ENCODE peak calls at places on chromosomes 13 and 19, in nine cellular contexts. One of them, this sample, is unnamed.

GRCh38 chr19:44371815-44372480 is 15.5 kb upstream of the ZNF112 start:
- DNase-seq in NCI-H2107: no peak
- DNase-seq in stimulated activated CD8-positive, alpha-beta memory T cell treated with anti-CD3 and anti-CD28 coated beads, Interleukin-7, amount 100 ng/mL, for 1 hour: no peak
- DNase-seq in AG04450: no peak
- DNase-seq in GM23248: no peak
- DNase-seq in CD4-positive, alpha-beta T cell: no peak
- DNase-seq in left colon: no peak
- DNase-seq in glutamatergic neuron: no peak
- DNase-seq in LoVo: no peak
- DNase-seq in this sample: no peak

GRCh38 chr19:5285955-5286354 is 54.7 kb downstream of the PTPRS start:
- DNase-seq in LoVo: no peak
- DNase-seq in NCI-H2107: no peak
- DNase-seq in left colon: no peak
- DNase-seq in GM23248: no peak
- DNase-seq in CD4-positive, alpha-beta T cell: no peak
- DNase-seq in AG04450: no peak
- DNase-seq in stimulated activated CD8-positive, alpha-beta memory T cell treated with anti-CD3 and anti-CD28 coated beads, Interleukin-7, amount 100 ng/mL, for 1 hour: no peak
- DNase-seq in glutamatergic neuron: no peak
- DNase-seq in this sample: no peak

GRCh38 chr13:71240906-71241305 is 626.1 kb downstream of the DACH1 start:
- DNase-seq in GM23248: no peak
- DNase-seq in left colon: no peak
- DNase-seq in AG04450: no peak
- DNase-seq in glutamatergic neuron: no peak
- DNase-seq in LoVo: no peak
- DNase-seq in NCI-H2107: no peak
- DNase-seq in CD4-positive, alpha-beta T cell: no peak
- DNase-seq in stimulated activated CD8-positive, alpha-beta memory T cell treated with anti-CD3 and anti-CD28 coated beads, Interleukin-7, amount 100 ng/mL, for 1 hour: no peak
- DNase-seq in this sample: no peak

GRCh38 chr13:113298001-113298945 is 1.2 kb downstream of the LAMP1 start:
- DNase-seq in left colon: no peak
- DNase-seq in GM23248: peak
- DNase-seq in CD4-positive, alpha-beta T cell: no peak
- DNase-seq in glutamatergic neuron: no peak
- DNase-seq in stimulated activated CD8-positive, alpha-beta memory T cell treated with anti-CD3 and anti-CD28 coated beads, Interleukin-7, amount 100 ng/mL, for 1 hour: no peak
- DNase-seq in NCI-H2107: no peak
- DNase-seq in LoVo: no peak
- DNase-seq in AG04450: no peak
- DNase-seq in this sample: no peak

GRCh38 chr19:2992958-2993357 is 15.6 kb downstream of the TLE6 start:
- DNase-seq in left colon: no peak
- DNase-seq in LoVo: no peak
- DNase-seq in glutamatergic neuron: no peak
- DNase-seq in stimulated activated CD8-positive, alpha-beta memory T cell treated with anti-CD3 and anti-CD28 coated beads, Interleukin-7, amount 100 ng/mL, for 1 hour: no peak
- DNase-seq in GM23248: no peak
- DNase-seq in CD4-positive, alpha-beta T cell: no peak
- DNase-seq in AG04450: no peak
- DNase-seq in NCI-H2107: no peak
- DNase-seq in this sample: no peak

GRCh38 chr13:67138937-67139336 is 91.2 kb downstream of the PCDH9 start:
- DNase-seq in CD4-positive, alpha-beta T cell: no peak
- DNase-seq in left colon: no peak
- DNase-seq in GM23248: no peak
- DNase-seq in AG04450: no peak
- DNase-seq in NCI-H2107: no peak
- DNase-seq in glutamatergic neuron: no peak
- DNase-seq in stimulated activated CD8-positive, alpha-beta memory T cell treated with anti-CD3 and anti-CD28 coated beads, Interleukin-7, amount 100 ng/mL, for 1 hour: no peak
- DNase-seq in LoVo: no peak
- DNase-seq in this sample: no peak

GRCh38 chr13:53151692-53152421 is 123.2 kb downstream of the OLFM4 start:
- DNase-seq in AG04450: no peak
- DNase-seq in left colon: no peak
- DNase-seq in CD4-positive, alpha-beta T cell: no peak
- DNase-seq in LoVo: peak
- DNase-seq in GM23248: peak
- DNase-seq in glutamatergic neuron: peak
- DNase-seq in NCI-H2107: peak
- DNase-seq in stimulated activated CD8-positive, alpha-beta memory T cell treated with anti-CD3 and anti-CD28 coated beads, Interleukin-7, amount 100 ng/mL, for 1 hour: no peak
- DNase-seq in this sample: no peak

GRCh38 chr19:10001899-10002298 is 8.4 kb downstream of the COL5A3 start:
- DNase-seq in LoVo: peak
- DNase-seq in AG04450: no peak
- DNase-seq in NCI-H2107: no peak
- DNase-seq in glutamatergic neuron: no peak
- DNase-seq in stimulated activated CD8-positive, alpha-beta memory T cell treated with anti-CD3 and anti-CD28 coated beads, Interleukin-7, amount 100 ng/mL, for 1 hour: no peak
- DNase-seq in left colon: peak
- DNase-seq in CD4-positive, alpha-beta T cell: no peak
- DNase-seq in GM23248: peak
- DNase-seq in this sample: no peak

GRCh38 chr19:14682084-14682483 is 7.4 kb upstream of the ADGRE3 start:
- DNase-seq in left colon: no peak
- DNase-seq in NCI-H2107: no peak
- DNase-seq in glutamatergic neuron: no peak
- DNase-seq in stimulated activated CD8-positive, alpha-beta memory T cell treated with anti-CD3 and anti-CD28 coated beads, Interleukin-7, amount 100 ng/mL, for 1 hour: no peak
- DNase-seq in AG04450: no peak
- DNase-seq in LoVo: no peak
- DNase-seq in GM23248: no peak
- DNase-seq in CD4-positive, alpha-beta T cell: no peak
- DNase-seq in this sample: no peak

GRCh38 chr13:20173121-20173746 is 12.4 kb upstream of the GJA3 start:
- DNase-seq in LoVo: no peak
- DNase-seq in CD4-positive, alpha-beta T cell: no peak
- DNase-seq in GM23248: peak
- DNase-seq in left colon: no peak
- DNase-seq in NCI-H2107: no peak
- DNase-seq in AG04450: no peak
- DNase-seq in stimulated activated CD8-positive, alpha-beta memory T cell treated with anti-CD3 and anti-CD28 coated beads, Interleukin-7, amount 100 ng/mL, for 1 hour: no peak
- DNase-seq in glutamatergic neuron: no peak
- DNase-seq in this sample: no peak

GRCh38 chr13:97255515-97255999 is 33.4 kb downstream of the MBNL2 start:
- DNase-seq in CD4-positive, alpha-beta T cell: no peak
- DNase-seq in GM23248: no peak
- DNase-seq in glutamatergic neuron: no peak
- DNase-seq in LoVo: no peak
- DNase-seq in AG04450: no peak
- DNase-seq in NCI-H2107: no peak
- DNase-seq in stimulated activated CD8-positive, alpha-beta memory T cell treated with anti-CD3 and anti-CD28 coated beads, Interleukin-7, amount 100 ng/mL, for 1 hour: no peak
- DNase-seq in left colon: no peak
- DNase-seq in this sample: no peak

GRCh38 chr19:38812841-38813320 is at the start of gene LGALS4:
- DNase-seq in GM23248: no peak
- DNase-seq in NCI-H2107: no peak
- DNase-seq in stimulated activated CD8-positive, alpha-beta memory T cell treated with anti-CD3 and anti-CD28 coated beads, Interleukin-7, amount 100 ng/mL, for 1 hour: no peak
- DNase-seq in LoVo: peak
- DNase-seq in left colon: peak
- DNase-seq in CD4-positive, alpha-beta T cell: no peak
- DNase-seq in AG04450: no peak
- DNase-seq in glutamatergic neuron: no peak
- DNase-seq in this sample: no peak

GRCh38 chr13:52845334-52845761 is 3.1 kb downstream of the PCDH8 start:
- DNase-seq in LoVo: no peak
- DNase-seq in CD4-positive, alpha-beta T cell: no peak
- DNase-seq in left colon: no peak
- DNase-seq in NCI-H2107: peak
- DNase-seq in AG04450: no peak
- DNase-seq in glutamatergic neuron: peak
- DNase-seq in GM23248: no peak
- DNase-seq in stimulated activated CD8-positive, alpha-beta memory T cell treated with anti-CD3 and anti-CD28 coated beads, Interleukin-7, amount 100 ng/mL, for 1 hour: no peak
- DNase-seq in this sample: no peak

GRCh38 chr13:100301418-100301817 is 212.5 kb downstream of the PCCA start:
- DNase-seq in AG04450: no peak
- DNase-seq in left colon: no peak
- DNase-seq in GM23248: no peak
- DNase-seq in glutamatergic neuron: peak
- DNase-seq in CD4-positive, alpha-beta T cell: no peak
- DNase-seq in NCI-H2107: peak
- DNase-seq in LoVo: no peak
- DNase-seq in stimulated activated CD8-positive, alpha-beta memory T cell treated with anti-CD3 and anti-CD28 coated beads, Interleukin-7, amount 100 ng/mL, for 1 hour: no peak
- DNase-seq in this sample: no peak

GRCh38 chr19:16118489-16119033 is 6.9 kb downstream of the RAB8A start:
- DNase-seq in AG04450: no peak
- DNase-seq in CD4-positive, alpha-beta T cell: no peak
- DNase-seq in glutamatergic neuron: no peak
- DNase-seq in LoVo: no peak
- DNase-seq in GM23248: no peak
- DNase-seq in left colon: peak
- DNase-seq in NCI-H2107: no peak
- DNase-seq in stimulated activated CD8-positive, alpha-beta memory T cell treated with anti-CD3 and anti-CD28 coated beads, Interleukin-7, amount 100 ng/mL, for 1 hour: no peak
- DNase-seq in this sample: no peak

GRCh38 chr13:19782049-19782726 is 557 bp downstream of the PSPC1 start:
- DNase-seq in AG04450: no peak
- DNase-seq in NCI-H2107: no peak
- DNase-seq in GM23248: peak
- DNase-seq in glutamatergic neuron: peak
- DNase-seq in left colon: peak
- DNase-seq in stimulated activated CD8-positive, alpha-beta memory T cell treated with anti-CD3 and anti-CD28 coated beads, Interleukin-7, amount 100 ng/mL, for 1 hour: peak
- DNase-seq in LoVo: peak
- DNase-seq in CD4-positive, alpha-beta T cell: peak
- DNase-seq in this sample: peak

GRCh38 chr19:51809787-51810186 is 14.8 kb downstream of the FPR3 start:
- DNase-seq in stimulated activated CD8-positive, alpha-beta memory T cell treated with anti-CD3 and anti-CD28 coated beads, Interleukin-7, amount 100 ng/mL, for 1 hour: no peak
- DNase-seq in LoVo: no peak
- DNase-seq in GM23248: peak
- DNase-seq in AG04450: no peak
- DNase-seq in glutamatergic neuron: no peak
- DNase-seq in left colon: no peak
- DNase-seq in NCI-H2107: no peak
- DNase-seq in CD4-positive, alpha-beta T cell: no peak
- DNase-seq in this sample: no peak

GRCh38 chr13:45830121-45830520 is 21.4 kb downstream of the SIAH3 start:
- DNase-seq in CD4-positive, alpha-beta T cell: no peak
- DNase-seq in stimulated activated CD8-positive, alpha-beta memory T cell treated with anti-CD3 and anti-CD28 coated beads, Interleukin-7, amount 100 ng/mL, for 1 hour: no peak
- DNase-seq in LoVo: no peak
- DNase-seq in glutamatergic neuron: no peak
- DNase-seq in GM23248: no peak
- DNase-seq in NCI-H2107: no peak
- DNase-seq in left colon: no peak
- DNase-seq in AG04450: no peak
- DNase-seq in this sample: no peak

GRCh38 chr19:1089126-1089771 is 5.9 kb downstream of the POLR2E start:
- DNase-seq in LoVo: no peak
- DNase-seq in stimulated activated CD8-positive, alpha-beta memory T cell treated with anti-CD3 and anti-CD28 coated beads, Interleukin-7, amount 100 ng/mL, for 1 hour: no peak
- DNase-seq in CD4-positive, alpha-beta T cell: no peak
- DNase-seq in glutamatergic neuron: no peak
- DNase-seq in AG04450: no peak
- DNase-seq in GM23248: no peak
- DNase-seq in left colon: no peak
- DNase-seq in NCI-H2107: no peak
- DNase-seq in this sample: no peak

GRCh38 chr13:75437582-75438318 is 44.2 kb downstream of the TBC1D4 start:
- DNase-seq in LoVo: no peak
- DNase-seq in left colon: no peak
- DNase-seq in CD4-positive, alpha-beta T cell: no peak
- DNase-seq in glutamatergic neuron: no peak
- DNase-seq in GM23248: peak
- DNase-seq in stimulated activated CD8-positive, alpha-beta memory T cell treated with anti-CD3 and anti-CD28 coated beads, Interleukin-7, amount 100 ng/mL, for 1 hour: no peak
- DNase-seq in AG04450: no peak
- DNase-seq in NCI-H2107: no peak
- DNase-seq in this sample: no peak

GRCh38 chr13:27358420-27358819 is 66.0 kb upstream of the GTF3A start:
- DNase-seq in GM23248: no peak
- DNase-seq in AG04450: no peak
- DNase-seq in stimulated activated CD8-positive, alpha-beta memory T cell treated with anti-CD3 and anti-CD28 coated beads, Interleukin-7, amount 100 ng/mL, for 1 hour: no peak
- DNase-seq in LoVo: no peak
- DNase-seq in glutamatergic neuron: no peak
- DNase-seq in left colon: no peak
- DNase-seq in CD4-positive, alpha-beta T cell: no peak
- DNase-seq in NCI-H2107: no peak
- DNase-seq in this sample: no peak

GRCh38 chr19:46704379-46705076 is 12.4 kb downstream of the PRKD2 start:
- DNase-seq in LoVo: peak
- DNase-seq in GM23248: peak
- DNase-seq in left colon: peak
- DNase-seq in AG04450: no peak
- DNase-seq in NCI-H2107: no peak
- DNase-seq in CD4-positive, alpha-beta T cell: peak
- DNase-seq in glutamatergic neuron: peak
- DNase-seq in stimulated activated CD8-positive, alpha-beta memory T cell treated with anti-CD3 and anti-CD28 coated beads, Interleukin-7, amount 100 ng/mL, for 1 hour: peak
- DNase-seq in this sample: peak

GRCh38 chr13:113654591-113655357 is 3.2 kb downstream of the ATP4B start:
- DNase-seq in LoVo: no peak
- DNase-seq in GM23248: no peak
- DNase-seq in glutamatergic neuron: peak
- DNase-seq in AG04450: no peak
- DNase-seq in left colon: no peak
- DNase-seq in NCI-H2107: no peak
- DNase-seq in CD4-positive, alpha-beta T cell: no peak
- DNase-seq in stimulated activated CD8-positive, alpha-beta memory T cell treated with anti-CD3 and anti-CD28 coated beads, Interleukin-7, amount 100 ng/mL, for 1 hour: no peak
- DNase-seq in this sample: no peak

GRCh38 chr13:34435338-34435737 is 506.7 kb upstream of the NBEA start:
- DNase-seq in stimulated activated CD8-positive, alpha-beta memory T cell treated with anti-CD3 and anti-CD28 coated beads, Interleukin-7, amount 100 ng/mL, for 1 hour: no peak
- DNase-seq in AG04450: no peak
- DNase-seq in NCI-H2107: no peak
- DNase-seq in CD4-positive, alpha-beta T cell: no peak
- DNase-seq in glutamatergic neuron: no peak
- DNase-seq in GM23248: peak
- DNase-seq in LoVo: peak
- DNase-seq in left colon: no peak
- DNase-seq in this sample: no peak

GRCh38 chr19:1513492-1514294 is 874 bp upstream of the ADAMTSL5 start:
- DNase-seq in left colon: peak
- DNase-seq in AG04450: no peak
- DNase-seq in LoVo: peak
- DNase-seq in glutamatergic neuron: no peak
- DNase-seq in CD4-positive, alpha-beta T cell: peak
- DNase-seq in NCI-H2107: no peak
- DNase-seq in stimulated activated CD8-positive, alpha-beta memory T cell treated with anti-CD3 and anti-CD28 coated beads, Interleukin-7, amount 100 ng/mL, for 1 hour: peak
- DNase-seq in GM23248: peak
- DNase-seq in this sample: no peak

This sample was measured in omental fat pad.